ENCODE peak calls at places on chromosomes 12 and 14, in ten cellular contexts. T, Z, O, Y, M, U, P, K, X and Q are unnamed samples.

GRCh38 chr12:40794087-40794486 is 101.8 kb downstream of the CNTN1 start:
- DNase-seq in K (no peak), Z (no peak), Y (no peak), T (no peak), O (no peak), U (no peak), M (no peak), P (no peak), X (no peak), Q (no peak)

GRCh38 chr14:54188036-54188666 is 208.7 kb upstream of the CDKN3 start:
- DNase-seq in Y (no peak), T (no peak), U (no peak), Z (no peak), P (no peak), O (no peak), K (no peak), M (no peak), X (no peak), Q (no peak)

GRCh38 chr12:42440608-42441007 is 114.6 kb downstream of the PPHLN1 start:
- DNase-seq in Y (no peak), X (no peak), K (no peak), P (no peak), T (no peak), M (no peak), U (no peak), Z (no peak), O (no peak), Q (no peak)

GRCh38 chr12:49920241-49920914 is 16.7 kb upstream of the FAIM2 start:
- DNase-seq in Y (no peak), K (peak), Z (no peak), T (no peak), P (no peak), U (peak), X (peak), O (no peak), M (no peak), Q (no peak)

GRCh38 chr12:107844312-107844921 is 69.9 kb downstream of the ASCL4 start:
- DNase-seq in K (no peak), P (no peak), Z (no peak), O (no peak), U (no peak), M (no peak), X (peak), T (no peak), Y (no peak), Q (no peak)

GRCh38 chr14:49641697-49642129 is 6.7 kb upstream of the DNAAF2 start:
- DNase-seq in X (no peak), K (no peak), Z (no peak), O (no peak), U (peak), M (no peak), P (no peak), T (no peak), Y (peak), Q (no peak)

GRCh38 chr12:39592295-39592694 is 27.3 kb downstream of the ABCD2 start:
- DNase-seq in M (no peak), U (no peak), Z (no peak), T (no peak), K (no peak), Y (no peak), X (no peak), P (peak), O (no peak), Q (no peak)

GRCh38 chr14:81401420-81402122 is 1.4 kb upstream of the STON2 start:
- DNase-seq in U (peak), Y (no peak), P (peak), K (no peak), T (no peak), O (peak), Z (no peak), X (peak), M (no peak), Q (peak)

GRCh38 chr14:90924618-90925345 is 108.6 kb upstream of the TTC7B start:
- DNase-seq in U (no peak), O (peak), K (no peak), T (no peak), X (no peak), P (no peak), M (no peak), Y (peak), Z (no peak), Q (no peak)

GRCh38 chr12:107571492-107571891 is 114.1 kb upstream of the PWP1 start:
- DNase-seq in Y (no peak), O (no peak), P (no peak), X (no peak), Z (no peak), U (no peak), K (no peak), T (no peak), M (no peak), Q (no peak)

GRCh38 chr12:104498211-104498801 is 41.6 kb downstream of the CHST11 start:
- DNase-seq in Z (no peak), K (no peak), O (no peak), P (no peak), U (peak), X (peak), T (no peak), Y (no peak), M (no peak), Q (no peak)

GRCh38 chr12:54026640-54027441 is 1.4 kb upstream of the HOXC6 start:
- DNase-seq in O (no peak), T (no peak), P (no peak), U (no peak), X (no peak), M (no peak), Y (no peak), K (no peak), Z (no peak), Q (no peak)

GRCh38 chr12:54027442-54027786 is 826 bp upstream of the HOXC6 start:
- DNase-seq in Y (no peak), X (no peak), U (no peak), T (no peak), P (no peak), Z (no peak), O (no peak), K (no peak), M (no peak), Q (no peak)

GRCh38 chr12:54024581-54024980 is 3.7 kb upstream of the HOXC6 start:
- DNase-seq in T (no peak), Y (no peak), M (no peak), P (no peak), X (no peak), Z (no peak), K (no peak), U (no peak), O (no peak), Q (no peak)

GRCh38 chr12:54024127-54024526 is 4.1 kb upstream of the HOXC6 start:
- DNase-seq in M (no peak), O (no peak), T (no peak), K (no peak), U (no peak), Y (no peak), X (no peak), Z (no peak), P (no peak), Q (no peak)

GRCh38 chr12:54025507-54026393 is 2.5 kb upstream of the HOXC6 start:
- DNase-seq in K (no peak), P (no peak), U (no peak), X (no peak), Y (no peak), M (no peak), Z (no peak), O (no peak), T (no peak), Q (no peak)
- H3K27ac ChIP-seq in K (no peak), P (peak), U (no peak), X (peak), Y (no peak), M (no peak), Z (no peak), O (peak), T (no peak), Q (no peak)

GRCh38 chr12:130098301-130099005 is 63.8 kb upstream of the FZD10 start:
- DNase-seq in P (no peak), O (no peak), T (no peak), M (no peak), X (no peak), U (no peak), Y (no peak), Z (no peak), K (no peak), Q (no peak)
- H3K27ac ChIP-seq in P (no peak), O (no peak), T (no peak), M (no peak), X (no peak), U (no peak), Y (no peak), Z (no peak), K (no peak), Q (peak)

GRCh38 chr12:6438345-6438744 is 6.4 kb upstream of the CD27 start:
- DNase-seq in K (no peak), P (no peak), M (no peak), U (no peak), O (no peak), T (no peak), X (no peak), Z (peak), Y (no peak), Q (no peak)

GRCh38 chr12:6442799-6443198 is 2.0 kb upstream of the CD27 start:
- DNase-seq in M (no peak), Z (no peak), X (no peak), K (no peak), O (no peak), Y (no peak), T (no peak), P (no peak), U (no peak), Q (no peak)

GRCh38 chr12:6443361-6443983 is 1.3 kb upstream of the CD27 start:
- DNase-seq in O (no peak), P (no peak), T (no peak), M (no peak), Z (peak), K (no peak), U (no peak), Y (no peak), X (no peak), Q (no peak)

GRCh38 chr12:6444704-6445688 is at the start of gene CD27:
- DNase-seq in K (no peak), P (no peak), X (no peak), U (no peak), Y (no peak), Z (peak), T (no peak), O (no peak), M (no peak), Q (no peak)

GRCh38 chr12:6444031-6444430 is 724 bp upstream of the CD27 start:
- DNase-seq in O (no peak), X (no peak), K (no peak), U (no peak), P (no peak), T (no peak), Y (no peak), M (no peak), Z (peak), Q (no peak)
- H3K27ac ChIP-seq in O (no peak), X (no peak), K (no peak), U (no peak), P (peak), T (no peak), Y (no peak), M (no peak), Z (no peak), Q (no peak)

DNA sequence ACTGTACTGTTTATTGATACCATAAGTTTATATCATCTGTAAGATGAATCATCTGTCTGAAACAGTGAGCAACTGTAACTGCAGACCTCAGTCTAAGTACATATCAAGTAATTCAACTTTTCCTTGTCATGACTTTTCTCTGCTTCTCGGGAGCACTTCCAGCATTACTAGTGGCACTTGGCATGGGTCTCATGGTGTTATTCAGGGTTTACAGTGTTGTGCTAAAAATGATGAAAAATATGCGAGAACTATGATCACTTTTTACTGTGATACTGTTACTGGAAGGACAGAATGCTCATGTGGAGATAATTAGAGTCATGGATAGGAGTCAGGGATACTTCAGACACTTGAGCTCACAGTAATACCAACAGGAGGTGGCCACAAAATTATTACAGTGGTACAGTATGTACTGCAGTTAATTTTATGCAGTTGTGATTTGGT is 8.3 kb downstream of the KTN1 start:
- DNase-seq in U (peak), Y (no peak), X (no peak), Z (no peak), M (no peak), T (no peak), P (no peak), O (peak), K (no peak), Q (no peak)
- H3K27ac ChIP-seq in U (no peak), Y (no peak), X (peak), Z (no peak), M (no peak), T (no peak), P (peak), O (no peak), K (no peak), Q (no peak)